ENCODE peak calls at places on chromosomes 12 and 14, in five cellular contexts. Q, T, Z, Y and M are unnamed samples.

GRCh38 chr14:64147126-64147790 is 146.9 kb downstream of the ESR2 start:
- DNase-seq in T (no peak), Z (no peak), Q (peak), Y (no peak), M (peak)

GRCh38 chr12:50603817-50604639 is 99.2 kb downstream of the DIP2B start:
- DNase-seq in Q (peak), T (no peak), Y (no peak), Z (no peak), M (peak)

GRCh38 chr14:33814010-33814409 is 136.9 kb downstream of the EGLN3 start:
- DNase-seq in T (no peak), Y (no peak), Q (no peak), Z (no peak), M (no peak)

GRCh38 chr14:75522224-75522764 is at the start of gene BATF:
- DNase-seq in T (no peak), Y (no peak), Z (no peak), Q (no peak), M (no peak)

GRCh38 chr12:101414533-101415119 is 7.1 kb upstream of the ARL1 start:
- DNase-seq in Q (peak), Z (peak), Y (peak), T (peak), M (peak)

GRCh38 chr14:51342226-51342625 is 102.2 kb downstream of the TMX1 start:
- DNase-seq in Z (peak), Y (no peak), T (peak), Q (peak), M (peak)

GRCh38 chr14:78697341-78697740 is 527.2 kb downstream of the NRXN3 start:
- DNase-seq in Q (peak), Z (peak), Y (peak), T (peak), M (peak)

GRCh38 chr12:126616441-126616840 is 1551.2 kb downstream of the AACS start:
- DNase-seq in Z (no peak), T (no peak), Q (no peak), Y (no peak), M (no peak)

GRCh38 chr12:32586390-32586789 is 92.7 kb upstream of the DNM1L start:
- DNase-seq in Z (peak), Y (no peak), Q (peak), T (peak), M (peak)

GRCh38 chr14:32934891-32935633 is 3.6 kb upstream of the NPAS3 start:
- DNase-seq in Y (no peak), T (no peak), Q (no peak), Z (no peak), M (no peak)

GRCh38 chr14:91115986-91116385 is 2.1 kb downstream of the DGLUCY start:
- DNase-seq in T (peak), Y (no peak), Q (peak), Z (no peak), M (no peak)

GRCh38 chr12:132446535-132447326 is 43.2 kb upstream of the FBRSL1 start:
- DNase-seq in T (no peak), Z (no peak), Q (no peak), Y (no peak), M (no peak)

GRCh38 chr12:571795-572531 is 91.3 kb downstream of the NINJ2 start:
- DNase-seq in Q (no peak), Y (no peak), T (peak), Z (peak), M (no peak)

GRCh38 chr12:108683906-108684556 is 47.3 kb downstream of the CORO1C start:
- DNase-seq in Y (no peak), Q (no peak), T (no peak), Z (no peak), M (no peak)

GRCh38 chr12:64826234-64826633 is 1.8 kb downstream of the TBC1D30 start:
- DNase-seq in Z (peak), T (no peak), Y (peak), Q (peak), M (peak)

GRCh38 chr14:36503771-36504741 is 16.0 kb downstream of the NKX2-1 start:
- DNase-seq in T (no peak), Q (no peak), Y (no peak), Z (no peak), M (no peak)

GRCh38 chr14:96824283-96824682 is 27.1 kb downstream of the VRK1 start:
- DNase-seq in Y (no peak), Q (peak), Z (no peak), T (peak), M (peak)

GRCh38 chr12:11795192-11795909 is 145.9 kb downstream of the ETV6 start:
- DNase-seq in Y (no peak), Z (no peak), Q (no peak), T (no peak), M (no peak)

GRCh38 chr14:95437715-95438114 is 78.7 kb downstream of the SYNE3 start:
- DNase-seq in T (no peak), Y (no peak), Q (no peak), Z (no peak), M (no peak)